ENCODE peak calls at places on chromosome 12, in eight cellular contexts. T is DMS 273 treated with DMSO at 0.1 percent for 48 hours, L is Daoy, A is ascending aorta, G is non-pigmented ciliary epithelial cell, J is adrenal gland, U is Calu3, C is astrocyte of the cerebellum. F is an unnamed sample.

GRCh38 chr12:111773801-111774551 is 7.2 kb downstream of the ALDH2 start:
- DNase-seq in T (no peak), L (peak), A (no peak), G (peak), J (peak), U (peak), C (peak), F (peak)

GRCh38 chr12:76936562-76937185 is 57.9 kb upstream of the CSRP2 start:
- DNase-seq in T (no peak), L (no peak), A (no peak), G (no peak), J (no peak), U (no peak), C (no peak), F (no peak)

GRCh38 chr12:101863971-101864370 is 13.4 kb upstream of the DRAM1 start:
- DNase-seq in T (no peak), L (no peak), A (no peak), G (no peak), J (no peak), U (no peak), C (no peak), F (no peak)

GRCh38 chr12:108365324-108365723 is 26.2 kb upstream of the CMKLR1 start:
- DNase-seq in T (no peak), L (no peak), A (no peak), G (no peak), J (no peak), U (no peak), C (no peak), F (no peak)

GRCh38 chr12:53770281-53770680 is 18.5 kb upstream of the CISTR start:
- DNase-seq in T (no peak), L (peak), A (no peak), G (peak), J (no peak), U (no peak), C (peak), F (no peak)

GRCh38 chr12:28177461-28177860 is 12.8 kb upstream of the CCDC91 start:
- DNase-seq in T (no peak), L (no peak), A (no peak), G (no peak), J (no peak), U (no peak), C (no peak), F (no peak)

GRCh38 chr12:130500835-130501330 is 163.2 kb downstream of the PIWIL1 start:
- DNase-seq in T (no peak), L (no peak), A (no peak), G (no peak), J (no peak), U (no peak), C (no peak), F (no peak)

GRCh38 chr12:113604666-113605065 is 133.0 kb upstream of the LHX5 start:
- DNase-seq in T (no peak), L (no peak), A (no peak), G (no peak), J (no peak), U (no peak), C (no peak), F (no peak)